ENCODE peak calls at places on chromosome 17, in five cellular contexts. One of them, this sample, is unnamed.

GRCh38 chr17:3763777-3764170 is 37.2 kb downstream of the ITGAE start:
- DNase-seq in endothelial cell of umbilical vein: no peak
- DNase-seq in ascending aorta: no peak
- DNase-seq in testis: no peak
- DNase-seq in A549: no peak
- DNase-seq in this sample: no peak

GRCh38 chr17:75240394-75241142 is 20.8 kb downstream of the GGA3 start:
- DNase-seq in ascending aorta: no peak
- DNase-seq in testis: peak; percentile 43
- DNase-seq in A549: peak; percentile 81
- DNase-seq in endothelial cell of umbilical vein: peak; percentile 45
- DNase-seq in this sample: no peak

GRCh38 chr17:81018044-81018802 is 16.7 kb upstream of the BAIAP2 start:
- DNase-seq in ascending aorta: no peak
- DNase-seq in testis: no peak
- DNase-seq in A549: no peak
- DNase-seq in endothelial cell of umbilical vein: peak; percentile 65
- DNase-seq in this sample: no peak

GRCh38 chr17:9251273-9251672 is 230.0 kb downstream of the NTN1 start:
- DNase-seq in endothelial cell of umbilical vein: no peak
- DNase-seq in A549: no peak
- DNase-seq in testis: no peak
- DNase-seq in ascending aorta: no peak
- DNase-seq in this sample: no peak

GRCh38 chr17:16417896-16418683 is 2.7 kb downstream of the TRPV2 start:
- DNase-seq in testis: no peak
- DNase-seq in ascending aorta: no peak
- DNase-seq in endothelial cell of umbilical vein: no peak
- DNase-seq in A549: no peak
- DNase-seq in this sample: peak; percentile 33

GRCh38 chr17:9566067-9566466 is 9.6 kb downstream of the STX8 start:
- DNase-seq in endothelial cell of umbilical vein: peak; percentile 47
- DNase-seq in testis: no peak
- DNase-seq in ascending aorta: no peak
- DNase-seq in A549: no peak
- DNase-seq in this sample: no peak

GRCh38 chr17:57255776-57256681 is at the start of gene MSI2:
- DNase-seq in ascending aorta: peak; percentile 75
- DNase-seq in testis: peak; percentile 95
- DNase-seq in endothelial cell of umbilical vein: peak; percentile 59
- DNase-seq in A549: peak; percentile 68
- DNase-seq in this sample: peak; percentile 52

GRCh38 chr17:68489919-68490318 is 22.3 kb upstream of the PRKAR1A start:
- DNase-seq in endothelial cell of umbilical vein: no peak
- DNase-seq in ascending aorta: no peak
- DNase-seq in testis: no peak
- DNase-seq in A549: no peak
- DNase-seq in this sample: no peak

GRCh38 chr17:49742256-49742655 is 21.7 kb downstream of the FAM117A start:
- DNase-seq in A549: no peak
- DNase-seq in ascending aorta: no peak
- DNase-seq in testis: no peak
- DNase-seq in endothelial cell of umbilical vein: no peak
- DNase-seq in this sample: no peak

GRCh38 chr17:47879028-47879585 is 16.9 kb upstream of the SP2 start:
- DNase-seq in testis: no peak
- DNase-seq in endothelial cell of umbilical vein: no peak
- DNase-seq in A549: no peak
- DNase-seq in ascending aorta: no peak
- DNase-seq in this sample: no peak

GRCh38 chr17:57600092-57600491 is 145.0 kb downstream of the CCDC182 start:
- DNase-seq in ascending aorta: no peak
- DNase-seq in endothelial cell of umbilical vein: no peak
- DNase-seq in testis: no peak
- DNase-seq in A549: no peak
- DNase-seq in this sample: no peak

GRCh38 chr17:7825206-7825980 is 8.6 kb upstream of the KDM6B start:
- DNase-seq in testis: no peak
- DNase-seq in endothelial cell of umbilical vein: no peak
- DNase-seq in A549: peak; percentile 67
- DNase-seq in ascending aorta: no peak
- DNase-seq in this sample: no peak

GRCh38 chr17:5500247-5500803 is 14.0 kb downstream of the MIS12 start:
- DNase-seq in endothelial cell of umbilical vein: peak; percentile 16
- DNase-seq in ascending aorta: no peak
- DNase-seq in testis: no peak
- DNase-seq in A549: no peak
- DNase-seq in this sample: no peak

GRCh38 chr17:21602176-21602575 is 90.1 kb upstream of the KCNJ18 start:
- DNase-seq in A549: no peak
- DNase-seq in endothelial cell of umbilical vein: no peak
- DNase-seq in ascending aorta: no peak
- DNase-seq in testis: no peak
- DNase-seq in this sample: no peak

GRCh38 chr17:80160536-80160935 is 9.3 kb upstream of the CARD14 start:
- DNase-seq in testis: no peak
- DNase-seq in endothelial cell of umbilical vein: no peak
- DNase-seq in ascending aorta: no peak
- DNase-seq in A549: no peak
- DNase-seq in this sample: no peak

GRCh38 chr17:48791128-48792032 is 25.6 kb downstream of the TTLL6 start:
- DNase-seq in endothelial cell of umbilical vein: peak; percentile 79
- DNase-seq in A549: peak; percentile 94
- DNase-seq in testis: peak; percentile 91
- DNase-seq in ascending aorta: no peak
- DNase-seq in this sample: peak; percentile 63

GRCh38 chr17:376936-377863 is 24.6 kb upstream of the RPH3AL start:
- DNase-seq in A549: no peak
- DNase-seq in endothelial cell of umbilical vein: no peak
- DNase-seq in testis: no peak
- DNase-seq in ascending aorta: no peak
- DNase-seq in this sample: no peak

GRCh38 chr17:6209829-6210228 is 139.7 kb downstream of the WSCD1 start:
- DNase-seq in testis: no peak
- DNase-seq in endothelial cell of umbilical vein: no peak
- DNase-seq in A549: no peak
- DNase-seq in ascending aorta: no peak
- DNase-seq in this sample: no peak

GRCh38 chr17:27868565-27868964 is 24.6 kb downstream of the LYRM9 start:
- DNase-seq in A549: no peak
- DNase-seq in endothelial cell of umbilical vein: no peak
- DNase-seq in ascending aorta: no peak
- DNase-seq in testis: no peak
- DNase-seq in this sample: no peak

GRCh38 chr17:57107498-57108101 is 22.6 kb downstream of the AKAP1 start:
- DNase-seq in ascending aorta: no peak
- DNase-seq in testis: no peak
- DNase-seq in A549: no peak
- DNase-seq in endothelial cell of umbilical vein: no peak
- DNase-seq in this sample: peak; percentile 81

GRCh38 chr17:62824290-62825135 is 16.4 kb upstream of the MARCHF10 start:
- DNase-seq in A549: peak; percentile 66
- DNase-seq in ascending aorta: no peak
- DNase-seq in testis: no peak
- DNase-seq in endothelial cell of umbilical vein: no peak
- DNase-seq in this sample: peak; percentile 96

GRCh38 chr17:57445051-57445450 is 188.7 kb downstream of the MSI2 start:
- DNase-seq in testis: no peak
- DNase-seq in A549: peak; percentile 78
- DNase-seq in ascending aorta: no peak
- DNase-seq in endothelial cell of umbilical vein: no peak
- DNase-seq in this sample: no peak

GRCh38 chr17:64658931-64659330 is 3.2 kb downstream of the SMURF2 start:
- DNase-seq in ascending aorta: no peak
- DNase-seq in endothelial cell of umbilical vein: peak; percentile 73
- DNase-seq in A549: no peak
- DNase-seq in testis: no peak
- DNase-seq in this sample: no peak

GRCh38 chr17:27628376-27628775 is 2.6 kb upstream of the LGALS9 start:
- DNase-seq in testis: no peak
- DNase-seq in ascending aorta: no peak
- DNase-seq in endothelial cell of umbilical vein: no peak
- DNase-seq in A549: no peak
- DNase-seq in this sample: no peak

GRCh38 chr17:75720656-75721462 is at the start of gene ITGB4:
- DNase-seq in testis: no peak
- DNase-seq in endothelial cell of umbilical vein: peak; percentile 30
- DNase-seq in ascending aorta: no peak
- DNase-seq in A549: peak; percentile 75
- DNase-seq in this sample: peak; percentile 78

GRCh38 chr17:19372866-19373505 is 5.3 kb upstream of the MAPK7 start:
- DNase-seq in A549: no peak
- DNase-seq in testis: no peak
- DNase-seq in ascending aorta: no peak
- DNase-seq in endothelial cell of umbilical vein: no peak
- DNase-seq in this sample: no peak

GRCh38 chr17:46003907-46004748 is 5.1 kb downstream of the STH start:
- DNase-seq in endothelial cell of umbilical vein: no peak
- DNase-seq in ascending aorta: no peak
- DNase-seq in testis: peak; percentile 64
- DNase-seq in A549: no peak
- DNase-seq in this sample: no peak

GRCh38 chr17:50684612-50685333 is 22.9 kb downstream of the ANKRD40 start:
- DNase-seq in ascending aorta: no peak
- DNase-seq in endothelial cell of umbilical vein: no peak
- DNase-seq in testis: no peak
- DNase-seq in A549: no peak
- DNase-seq in this sample: no peak

GRCh38 chr17:38465420-38466345 is 37.4 kb downstream of the ARHGAP23 start:
- DNase-seq in ascending aorta: peak; percentile 59
- DNase-seq in testis: no peak
- DNase-seq in A549: no peak
- DNase-seq in endothelial cell of umbilical vein: no peak
- DNase-seq in this sample: no peak

GRCh38 chr17:48933035-48933434 is 11.6 kb downstream of the SNF8 start:
- DNase-seq in endothelial cell of umbilical vein: no peak
- DNase-seq in A549: no peak
- DNase-seq in testis: no peak
- DNase-seq in ascending aorta: no peak
- DNase-seq in this sample: no peak

GRCh38 chr17:66772148-66772812 is 62.6 kb upstream of the CACNG5 start:
- DNase-seq in ascending aorta: no peak
- DNase-seq in endothelial cell of umbilical vein: no peak
- DNase-seq in A549: no peak
- DNase-seq in testis: no peak
- DNase-seq in this sample: no peak

GRCh38 chr17:66776999-66777688 is 57.8 kb upstream of the CACNG5 start:
- DNase-seq in testis: no peak
- DNase-seq in ascending aorta: no peak
- DNase-seq in endothelial cell of umbilical vein: no peak
- DNase-seq in A549: no peak
- DNase-seq in this sample: no peak

GRCh38 chr17:66775881-66776400 is 59.0 kb upstream of the CACNG5 start:
- DNase-seq in testis: no peak
- DNase-seq in endothelial cell of umbilical vein: no peak
- DNase-seq in A549: no peak
- DNase-seq in ascending aorta: no peak
- DNase-seq in this sample: no peak

GRCh38 chr17:66777689-66778225 is 57.2 kb upstream of the CACNG5 start:
- DNase-seq in endothelial cell of umbilical vein: no peak
- DNase-seq in A549: no peak
- DNase-seq in testis: no peak
- DNase-seq in ascending aorta: no peak
- DNase-seq in this sample: no peak

GRCh38 chr17:66775262-66775661 is 59.7 kb upstream of the CACNG5 start:
- DNase-seq in A549: no peak
- DNase-seq in endothelial cell of umbilical vein: no peak
- DNase-seq in testis: no peak
- DNase-seq in ascending aorta: no peak
- DNase-seq in this sample: no peak
- H3K27ac ChIP-seq in A549: no peak overlapping the region
- H3K27ac ChIP-seq in endothelial cell of umbilical vein: no peak overlapping the region
- H3K27ac ChIP-seq in testis: no peak overlapping the region
- H3K27ac ChIP-seq in ascending aorta: no peak overlapping the region
- H3K27ac ChIP-seq in this sample: no peak overlapping the region

GRCh38 chr17:78019976-78020716 is 61.6 kb downstream of the TNRC6C start:
- DNase-seq in testis: no peak
- DNase-seq in A549: no peak
- DNase-seq in ascending aorta: no peak
- DNase-seq in endothelial cell of umbilical vein: no peak
- DNase-seq in this sample: no peak

GRCh38 chr17:78020717-78021108 is 62.2 kb downstream of the TNRC6C start:
- DNase-seq in endothelial cell of umbilical vein: no peak
- DNase-seq in testis: no peak
- DNase-seq in A549: no peak
- DNase-seq in ascending aorta: no peak
- DNase-seq in this sample: no peak

GRCh38 chr17:78022425-78022824 is 63.9 kb downstream of the TNRC6C start:
- DNase-seq in A549: no peak
- DNase-seq in endothelial cell of umbilical vein: no peak
- DNase-seq in ascending aorta: no peak
- DNase-seq in testis: no peak
- DNase-seq in this sample: no peak

GRCh38 chr17:78016852-78017251 is 58.3 kb downstream of the TNRC6C start:
- DNase-seq in ascending aorta: no peak
- DNase-seq in testis: no peak
- DNase-seq in A549: no peak
- DNase-seq in endothelial cell of umbilical vein: no peak
- DNase-seq in this sample: no peak

GRCh38 chr17:78019367-78019975 is 61.0 kb downstream of the TNRC6C start:
- DNase-seq in testis: no peak
- DNase-seq in ascending aorta: no peak
- DNase-seq in endothelial cell of umbilical vein: peak; percentile 56
- DNase-seq in A549: no peak
- DNase-seq in this sample: no peak
- TF ChIP-seq CTCF in testis: peak; percentile 50
- TF ChIP-seq CTCF in ascending aorta: peak; percentile 64
- TF ChIP-seq CTCF in endothelial cell of umbilical vein: peak; percentile 19
- TF ChIP-seq CTCF in A549: peak; percentile 86
- TF ChIP-seq CTCF in this sample: peak; percentile 81

GRCh38 chr17:78134899-78135385 is 4.4 kb downstream of the TMC8 start:
- DNase-seq in ascending aorta: no peak
- DNase-seq in testis: no peak
- DNase-seq in A549: no peak
- DNase-seq in endothelial cell of umbilical vein: no peak
- DNase-seq in this sample: no peak
- H3K27ac ChIP-seq in ascending aorta: no peak overlapping the region
- H3K27ac ChIP-seq in testis: no peak overlapping the region
- H3K27ac ChIP-seq in A549: no peak overlapping the region
- H3K27ac ChIP-seq in endothelial cell of umbilical vein: no peak overlapping the region
- H3K27ac ChIP-seq in this sample: no peak overlapping the region

DNA sequence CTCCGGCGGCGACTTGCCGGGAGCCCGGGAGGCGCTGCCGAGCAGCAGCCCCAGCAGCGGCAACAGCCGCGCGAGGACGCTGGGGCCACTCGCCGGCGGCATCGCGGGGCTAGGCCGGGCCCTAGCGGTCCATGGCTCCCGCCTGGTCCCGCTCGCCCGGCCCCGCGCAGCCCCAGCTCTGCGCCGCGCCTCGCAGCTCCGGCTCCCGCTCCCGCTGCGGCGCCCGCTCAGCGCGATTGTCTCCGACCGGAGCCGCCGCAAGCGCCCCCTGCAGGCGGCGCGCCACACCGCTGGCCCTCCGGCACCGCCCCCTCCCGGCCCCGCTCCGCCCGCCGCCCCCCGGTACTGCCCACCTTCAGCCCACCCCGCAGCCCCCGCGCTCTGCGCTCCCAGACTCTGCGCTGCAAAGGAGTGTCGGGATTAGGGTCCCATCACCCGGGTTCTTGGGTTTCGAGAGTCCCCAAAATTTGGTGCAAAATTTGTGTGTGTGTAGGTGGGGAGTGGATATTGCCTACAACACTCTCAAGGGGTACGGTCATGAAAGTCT is at the start of gene FAM171A2:
- DNase-seq in A549: peak; percentile 74
- DNase-seq in endothelial cell of umbilical vein: peak; percentile 56
- DNase-seq in ascending aorta: no peak
- DNase-seq in testis: peak; percentile 57
- DNase-seq in this sample: no peak
- TF ChIP-seq CTCF in A549: peak; percentile 98
- TF ChIP-seq CTCF in endothelial cell of umbilical vein: peak; percentile 53
- TF ChIP-seq CTCF in ascending aorta: peak; percentile 39
- TF ChIP-seq CTCF in testis: peak; percentile 76
- TF ChIP-seq CTCF in this sample: peak; percentile 71